ENCODE peak calls at places on chromosomes 7 and 10, in ten cellular contexts. H is GM23338, K is tibial artery, D is Panc1, T is pancreas, W is thoracic aorta, J is H9, I is sigmoid colon, U is cardiac muscle cell, P is GM23248. Z is an unnamed sample.

GRCh38 chr10:74640134-74640533 is 186.3 kb upstream of the KAT6B start:
- DNase-seq in H (peak; percentile 61), T (no peak), W (no peak), I (no peak), P (no peak), J (peak; percentile 38), U (no peak), K (no peak), D (no peak), Z (no peak)

GRCh38 chr10:108801775-108802516 is 1121.4 kb downstream of the XPNPEP1 start:
- DNase-seq in D (no peak), W (no peak), H (no peak), P (peak; percentile 64), I (no peak), K (no peak), U (no peak), T (no peak), J (no peak), Z (no peak)

GRCh38 chr10:54800677-54801480 is at the start of gene PCDH15:
- DNase-seq in I (no peak), H (peak; percentile 80), U (peak; percentile 24), T (no peak), K (no peak), D (peak; percentile 22), W (no peak), P (peak; percentile 18), J (peak; percentile 74), Z (no peak)

GRCh38 chr7:132435016-132435990 is 141.0 kb downstream of the PLXNA4 start:
- DNase-seq in U (peak; percentile 46), K (no peak), J (no peak), P (no peak), H (peak; percentile 7), W (no peak), T (no peak), D (no peak), I (no peak), Z (no peak)

GRCh38 chr7:2626498-2627117 is 5.2 kb upstream of the TTYH3 start:
- DNase-seq in I (peak; percentile 83), P (no peak), J (no peak), H (no peak), K (no peak), T (no peak), D (no peak), W (no peak), U (peak; percentile 92), Z (no peak)

GRCh38 chr7:112079671-112080070 is 126.5 kb downstream of the DOCK4 start:
- DNase-seq in I (no peak), P (peak; percentile 30), H (no peak), K (no peak), W (no peak), J (no peak), D (no peak), U (peak; percentile 23), T (no peak), Z (no peak)

GRCh38 chr7:51789494-51789893 is 472.9 kb upstream of the COBL start:
- DNase-seq in T (no peak), U (no peak), H (peak; percentile 70), W (no peak), D (no peak), J (no peak), P (no peak), K (no peak), I (no peak), Z (no peak)

GRCh38 chr10:91389636-91390512 is 20.3 kb upstream of the HECTD2 start:
- DNase-seq in J (no peak), K (no peak), D (no peak), H (peak; percentile 85), P (peak; percentile 81), W (no peak), U (peak; percentile 72), T (no peak), I (no peak), Z (peak; percentile 69)

GRCh38 chr7:37230221-37230620 is 218.4 kb downstream of the ELMO1 start:
- DNase-seq in P (peak; percentile 1), I (peak; percentile 87), K (no peak), T (no peak), J (no peak), H (no peak), W (no peak), U (peak; percentile 25), D (no peak), Z (no peak)

GRCh38 chr7:151278949-151279348 is 30.5 kb upstream of the SMARCD3 start:
- DNase-seq in P (no peak), I (no peak), T (no peak), U (no peak), K (no peak), H (no peak), D (no peak), W (no peak), J (no peak), Z (no peak)

GRCh38 chr7:91565499-91566331 is 301.5 kb downstream of the FZD1 start:
- DNase-seq in I (no peak), P (peak; percentile 53), J (no peak), H (peak; percentile 6), W (no peak), D (no peak), K (no peak), U (no peak), T (peak; percentile 43), Z (no peak)

GRCh38 chr10:128130051-128130450 is 3.8 kb upstream of the MKI67 start:
- DNase-seq in T (no peak), I (no peak), D (no peak), H (no peak), P (peak; percentile 62), W (no peak), U (peak; percentile 32), K (no peak), J (no peak), Z (no peak)

GRCh38 chr7:87151701-87152111 is 547 bp upstream of the DMTF1 start:
- DNase-seq in U (no peak), J (no peak), D (no peak), T (no peak), I (no peak), W (no peak), H (no peak), K (no peak), P (no peak), Z (no peak)

GRCh38 chr7:105154084-105154483 is 140.1 kb downstream of the KMT2E start:
- DNase-seq in H (no peak), D (no peak), W (no peak), J (no peak), K (no peak), P (no peak), T (no peak), I (no peak), U (no peak), Z (no peak)

GRCh38 chr7:105149827-105150226 is 135.8 kb downstream of the KMT2E start:
- DNase-seq in T (no peak), U (peak; percentile 30), H (no peak), K (no peak), I (no peak), W (no peak), P (peak; percentile 72), D (peak; percentile 86), J (no peak), Z (no peak)

GRCh38 chr7:105151152-105151551 is 137.1 kb downstream of the KMT2E start:
- DNase-seq in D (no peak), J (no peak), K (no peak), W (no peak), P (no peak), T (no peak), U (no peak), I (no peak), H (no peak), Z (no peak)

GRCh38 chr7:105156731-105157130 is 142.7 kb downstream of the KMT2E start:
- DNase-seq in P (peak; percentile 18), U (peak; percentile 31), D (no peak), H (no peak), W (no peak), K (no peak), T (no peak), J (no peak), I (no peak), Z (no peak)

GRCh38 chr7:105153531-105153930 is 139.5 kb downstream of the KMT2E start:
- DNase-seq in D (no peak), H (no peak), P (no peak), I (no peak), W (no peak), T (no peak), U (no peak), K (no peak), J (no peak), Z (no peak)
- H3K27ac ChIP-seq in D (no peak overlapping the region), H (no peak overlapping the region), P (no peak overlapping the region), I (no peak overlapping the region), W (no peak overlapping the region), T (no peak overlapping the region), U (peak overlapping the region; percentile 49), K (no peak overlapping the region), J (no peak overlapping the region), Z (no peak overlapping the region)

DNA sequence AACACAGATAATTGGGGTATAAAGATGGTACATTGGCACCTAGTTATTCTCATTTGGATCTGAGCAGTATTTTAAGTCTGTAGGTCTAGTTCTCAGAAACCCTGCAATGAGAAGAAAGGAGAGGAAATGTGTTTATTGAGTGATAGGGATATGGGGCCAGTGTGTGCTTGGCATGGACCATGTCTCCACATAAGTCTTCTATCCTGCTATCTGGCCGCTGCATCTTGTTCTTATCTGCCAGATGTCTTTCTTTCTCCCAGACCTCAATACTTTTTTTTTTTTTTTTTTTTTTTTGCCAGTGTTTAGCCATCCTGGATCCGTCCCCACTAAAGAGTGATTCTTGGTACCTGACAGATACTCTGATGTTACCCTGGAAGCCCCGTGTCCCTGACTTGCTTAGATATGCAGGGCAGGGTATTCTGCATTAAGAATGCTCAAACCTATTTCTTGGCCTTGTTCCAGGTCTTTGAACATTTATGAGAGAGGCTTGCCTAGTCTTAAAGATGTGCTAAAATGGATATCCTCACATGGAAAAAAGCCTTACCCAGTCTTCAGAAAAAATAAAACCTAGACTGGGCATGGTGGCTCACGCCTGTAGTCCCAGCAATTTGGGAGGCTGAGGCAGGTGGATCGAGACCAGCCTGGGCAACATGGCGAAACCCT is 10.0 kb downstream of the MTURN start:
- DNase-seq in U (no peak), D (no peak), P (no peak), T (no peak), I (no peak), W (no peak), K (no peak), H (no peak), J (no peak), Z (no peak)
- H3K4me1 ChIP-seq in U (peaks cover 38% of the 10 kb centered on the region), D (no peaks in the 10 kb centered on the region), P (peaks cover 26% of the 10 kb centered on the region), T (peaks cover 6% of the 10 kb centered on the region), I (no peaks in the 10 kb centered on the region), W (peaks cover 17% of the 10 kb centered on the region), K (no peaks in the 10 kb centered on the region), H (peaks cover 4% of the 10 kb centered on the region), J (no peaks in the 10 kb centered on the region), Z (peaks cover 14% of the 10 kb centered on the region)

GRCh38 chr10:114685456-114685855 is 27.4 kb upstream of the ABLIM1 start:
- DNase-seq in W (no peak), T (no peak), D (no peak), K (no peak), I (no peak), J (no peak), U (no peak), P (no peak), H (no peak), Z (no peak)
- H3K27ac ChIP-seq in W (peak overlapping the region; percentile 67), T (peak overlapping the region; percentile 56), D (peak overlapping the region; percentile 100), K (peak overlapping the region; percentile 61), I (peak overlapping the region; percentile 76), J (no peak overlapping the region), U (peak overlapping the region; percentile 56), P (peak overlapping the region; percentile 32), H (no peak overlapping the region), Z (no peak overlapping the region)

DNA sequence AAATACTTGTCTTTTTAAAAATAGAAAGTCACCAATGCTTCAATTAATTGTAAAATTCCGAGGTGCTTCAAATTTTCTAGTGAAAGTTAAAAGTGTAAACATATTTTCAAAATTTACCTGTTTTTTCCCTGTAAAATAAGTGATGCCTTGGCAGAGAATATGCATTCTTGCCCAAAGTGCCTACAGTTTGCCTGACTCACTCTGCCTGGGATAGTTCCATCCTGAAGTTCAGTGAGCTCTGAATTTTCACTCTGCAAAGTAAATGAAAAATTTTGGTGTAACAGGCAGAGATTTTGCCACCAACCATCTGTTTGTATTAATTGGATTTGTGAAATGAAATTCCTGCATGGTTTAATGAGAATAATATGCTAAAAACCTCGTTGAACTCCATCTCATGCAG is 117.5 kb upstream of the GNAI1 start:
- DNase-seq in U (no peak), D (no peak), P (peak; percentile 57), H (no peak), I (no peak), T (no peak), K (no peak), J (no peak), W (no peak), Z (no peak)
- H3K4me1 ChIP-seq in U (peaks cover 6% of the 10 kb centered on the region), D (no peaks in the 10 kb centered on the region), P (peaks cover 21% of the 10 kb centered on the region), H (peaks cover 15% of the 10 kb centered on the region), I (no peaks in the 10 kb centered on the region), T (no peaks in the 10 kb centered on the region), K (no peaks in the 10 kb centered on the region), J (no peaks in the 10 kb centered on the region), W (no peaks in the 10 kb centered on the region), Z (no peaks in the 10 kb centered on the region)